ENCODE peak calls at places on chromosomes 2 and 18, in nine cellular contexts. M is stimulated activated naive B cell treated with anti-CD40 and anti-IgM and Interleukin-4, amounts not matched to agents 10 μg/mL and 1 μg/mL and 100 μg/mL, for 72 hours; E is skeletal muscle cell; L is MCF 10A; U is T-helper 1 cell; P is fibroblast of lung; I is AG08396; V is NCI-H345; X is ELF-1. D is an unnamed sample.

GRCh38 chr18:12659904-12660605 is 2.1 kb upstream of the SPIRE1 start:
- DNase-seq in P (peak), X (peak), I (peak), L (peak), E (no peak), U (no peak), V (peak), M (no peak), D (peak)

GRCh38 chr2:136025057-136025973 is 39.9 kb upstream of the DARS1 start:
- DNase-seq in P (peak), M (peak), I (peak), V (peak), U (no peak), L (no peak), X (peak), E (no peak), D (no peak)

GRCh38 chr18:45686892-45687611 is 36.9 kb upstream of the SLC14A1 start:
- DNase-seq in V (no peak), L (no peak), U (peak), M (peak), E (peak), X (no peak), P (no peak), I (no peak), D (no peak)

GRCh38 chr2:74849228-74849892 is 15.4 kb downstream of the HK2 start:
- DNase-seq in E (no peak), X (peak), U (peak), L (peak), V (no peak), I (no peak), M (peak), P (no peak), D (peak)

GRCh38 chr2:159169187-159169586 is 117.3 kb downstream of the WDSUB1 start:
- DNase-seq in P (no peak), I (no peak), U (no peak), L (peak), M (no peak), E (no peak), V (no peak), X (no peak), D (no peak)

GRCh38 chr2:191246820-191247380 is 1.7 kb downstream of the MYO1B start:
- DNase-seq in E (no peak), X (peak), U (no peak), V (no peak), I (no peak), P (peak), M (no peak), L (peak), D (no peak)

GRCh38 chr18:48328473-48329205 is 80.5 kb downstream of the ZBTB7C start:
- DNase-seq in L (peak), V (no peak), P (peak), M (no peak), E (peak), X (no peak), I (no peak), U (no peak), D (peak)

GRCh38 chr18:52343138-52343537 is 3.1 kb downstream of the DCC start:
- DNase-seq in U (no peak), P (peak), M (no peak), X (no peak), V (no peak), E (no peak), I (no peak), L (peak), D (no peak)